ENCODE peak calls at places on chromosomes 4 and X, in six cellular contexts. T, C, E, R, N and F are unnamed samples.

GRCh38 chrX:71178908-71179307 is 34.3 kb downstream of the NLGN3 start:
- DNase-seq in C (peak; percentile 57), N (peak; percentile 11), R (peak; percentile 53), E (no peak), T (peak; percentile 54), F (no peak)

GRCh38 chr4:23890369-23891063 is 669 bp upstream of the PPARGC1A start:
- DNase-seq in C (no peak), R (no peak), E (no peak), T (no peak), N (no peak), F (no peak)

GRCh38 chr4:151676301-151676700 is 84.5 kb downstream of the GATB start:
- DNase-seq in R (no peak), N (peak; percentile 62), T (no peak), C (no peak), E (no peak), F (no peak)

GRCh38 chrX:65750674-65751469 is 83.4 kb downstream of the MSN start:
- DNase-seq in C (no peak), T (peak; percentile 36), R (no peak), N (no peak), E (no peak), F (no peak)

GRCh38 chr4:161564230-161564834 is 599.5 kb downstream of the FSTL5 start:
- DNase-seq in E (no peak), R (no peak), C (no peak), T (no peak), N (no peak), F (no peak)

GRCh38 chrX:27438937-27439336 is 24.2 kb downstream of the PPP4R3C start:
- DNase-seq in C (no peak), R (no peak), T (no peak), N (no peak), E (no peak), F (no peak)

GRCh38 chr4:185468999-185469398 is 2.5 kb downstream of the CCDC110 start:
- DNase-seq in R (no peak), T (no peak), N (no peak), E (no peak), C (no peak), F (no peak)

GRCh38 chr4:17846256-17846655 is 35.5 kb downstream of the NCAPG start:
- DNase-seq in R (no peak), T (no peak), C (no peak), N (no peak), E (no peak), F (no peak)

GRCh38 chrX:47278684-47279083 is 45.9 kb downstream of the USP11 start:
- DNase-seq in E (no peak), N (no peak), R (no peak), T (no peak), C (no peak), F (no peak)

GRCh38 chr4:3288571-3289094 is 4.2 kb upstream of the RGS12 start:
- DNase-seq in N (no peak), E (no peak), R (no peak), C (no peak), T (no peak), F (no peak)

GRCh38 chrX:7266261-7266660 is 118.3 kb upstream of the PUDP start:
- DNase-seq in C (no peak), R (no peak), T (no peak), E (no peak), N (no peak), F (no peak)

GRCh38 chr4:146243141-146243882 is 29.0 kb downstream of the REELD1 start:
- DNase-seq in R (peak; percentile 18), T (peak; percentile 22), E (peak; percentile 61), C (no peak), N (no peak), F (peak; percentile 38)

GRCh38 chrX:44433556-44433955 is 90.1 kb upstream of the EFHC2 start:
- DNase-seq in N (no peak), E (no peak), R (no peak), T (no peak), C (no peak), F (no peak)

DNA sequence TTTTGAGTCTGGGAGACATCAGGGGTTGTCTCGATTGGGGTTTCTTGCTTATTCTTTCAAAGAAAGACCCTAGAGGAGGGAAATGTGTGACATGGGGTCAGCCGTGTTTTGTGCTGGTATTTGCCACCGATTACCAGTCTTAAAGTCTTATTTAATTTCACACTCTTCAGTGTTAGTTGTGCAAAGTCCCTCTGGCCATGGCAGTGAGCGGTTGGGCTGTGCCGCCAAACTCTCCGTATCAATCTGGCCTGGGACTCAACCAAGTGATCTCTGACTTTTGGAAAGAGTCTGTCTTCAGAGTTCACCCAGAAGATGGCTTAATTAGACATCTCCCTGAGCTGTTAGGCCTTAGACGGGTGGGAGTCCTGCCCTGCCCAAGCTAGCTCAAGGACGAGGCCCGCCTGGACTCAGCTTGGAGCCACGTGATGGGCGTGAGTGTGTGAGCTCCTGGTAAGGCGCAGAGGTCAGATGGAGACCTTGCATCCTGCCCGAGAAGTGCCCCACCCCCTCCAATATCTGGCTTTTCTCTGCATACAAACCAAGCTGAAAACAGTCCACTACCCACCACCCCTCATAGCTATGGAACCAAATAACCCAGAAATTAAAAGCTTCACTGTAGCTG is 3.8 kb upstream of the PITX2 start:
- DNase-seq in R (no peak), C (no peak), T (no peak), E (no peak), N (no peak), F (no peak)
- H3K9me3 ChIP-seq in R (peaks cover 28% of the 10 kb centered on the region), C (no peaks in the 10 kb centered on the region), T (peaks cover 8% of the 10 kb centered on the region), E (no peaks in the 10 kb centered on the region), N (no peaks in the 10 kb centered on the region), F (no peaks in the 10 kb centered on the region)

GRCh38 chr4:85951-86350 is 32.8 kb downstream of the ZNF595 start:
- DNase-seq in N (no peak), C (no peak), T (no peak), R (no peak), E (no peak), F (no peak)
- H3K9me3 ChIP-seq in N (peaks cover 41% of the 10 kb centered on the region), C (no peaks in the 10 kb centered on the region), T (peaks cover 6% of the 10 kb centered on the region), R (peaks cover 59% of the 10 kb centered on the region), E (peaks cover 100% of the 10 kb centered on the region), F (peaks cover 27% of the 10 kb centered on the region)

DNA sequence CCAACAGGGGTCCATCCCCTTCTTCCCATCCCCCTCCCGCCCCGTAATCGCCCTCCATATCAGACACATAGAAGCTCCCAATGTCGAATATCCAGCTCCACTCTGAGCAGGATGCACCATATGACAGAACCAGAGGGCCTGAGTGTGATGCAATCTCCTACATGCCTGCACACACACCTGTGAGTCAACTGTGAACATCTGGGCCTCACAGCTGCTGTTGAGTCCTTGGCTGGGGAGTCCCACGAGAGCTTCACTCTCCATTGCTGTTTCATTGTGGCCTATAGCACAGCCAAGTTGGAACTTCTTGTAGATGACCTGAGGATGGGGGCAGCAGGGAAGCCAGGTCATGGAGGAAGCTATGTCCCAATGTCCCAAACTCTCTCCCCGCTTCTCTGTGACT is 8.2 kb downstream of the SLC38A5 start:
- DNase-seq in C (no peak), T (no peak), E (peak; percentile 54), N (no peak), R (no peak), F (no peak)
- H3K9me3 ChIP-seq in C (no peaks in the 10 kb centered on the region), T (no peaks in the 10 kb centered on the region), E (peaks cover 3% of the 10 kb centered on the region), N (no peaks in the 10 kb centered on the region), R (no peaks in the 10 kb centered on the region), F (no peaks in the 10 kb centered on the region)

GRCh38 chr4:44070843-44071242 is 377.8 kb downstream of the KCTD8 start:
- DNase-seq in C (no peak), N (peak; percentile 28), T (no peak), R (no peak), E (no peak), F (no peak)
- H3K9me3 ChIP-seq in C (no peaks in the 10 kb centered on the region), N (no peaks in the 10 kb centered on the region), T (no peaks in the 10 kb centered on the region), R (no peaks in the 10 kb centered on the region), E (no peaks in the 10 kb centered on the region), F (peaks cover 2% of the 10 kb centered on the region)